ENCODE peak calls at places on chromosome 3, in eight cellular contexts. X, M, P, N, E, F, W and L are unnamed samples.

GRCh38 chr3:64473476-64473875 is 214.3 kb downstream of the ADAMTS9 start:
- DNase-seq in X (no peak), M (no peak), P (no peak), N (no peak), E (no peak), F (no peak), W (no peak), L (no peak)

GRCh38 chr3:78913711-78914110 is 854.1 kb downstream of the ROBO1 start:
- DNase-seq in X (no peak), M (no peak), P (no peak), N (no peak), E (no peak), F (no peak), W (no peak), L (no peak)

GRCh38 chr3:30576946-30577345 is 29.5 kb upstream of the TGFBR2 start:
- DNase-seq in X (no peak), M (no peak), P (no peak), N (no peak), E (peak; percentile 15), F (no peak), W (no peak), L (peak; percentile 31)

GRCh38 chr3:193594946-193595689 is 2.1 kb downstream of the OPA1 start:
- DNase-seq in X (no peak), M (no peak), P (no peak), N (no peak), E (peak; percentile 17), F (peak; percentile 17), W (no peak), L (no peak)

GRCh38 chr3:189710620-189711388 is 79.6 kb downstream of the TP63 start:
- DNase-seq in X (peak; percentile 85), M (no peak), P (no peak), N (peak; percentile 72), E (peak; percentile 99), F (peak; percentile 93), W (peak; percentile 17), L (peak; percentile 90)

GRCh38 chr3:42078686-42079085 is 12.5 kb upstream of the TRAK1 start:
- DNase-seq in X (peak; percentile 39), M (no peak), P (no peak), N (no peak), E (no peak), F (no peak), W (peak; percentile 7), L (no peak)

GRCh38 chr3:194277547-194278091 is 73.5 kb downstream of the CPN2 start:
- DNase-seq in X (peak; percentile 83), M (peak; percentile 77), P (no peak), N (no peak), E (peak; percentile 89), F (no peak), W (peak; percentile 21), L (peak; percentile 42)

GRCh38 chr3:40976241-40976640 is 223.1 kb upstream of the CTNNB1 start:
- DNase-seq in X (no peak), M (no peak), P (no peak), N (no peak), E (no peak), F (no peak), W (no peak), L (no peak)

GRCh38 chr3:133915685-133916639 is 20.3 kb upstream of the RAB6B start:
- DNase-seq in X (no peak), M (no peak), P (no peak), N (no peak), E (no peak), F (no peak), W (no peak), L (no peak)

GRCh38 chr3:154718716-154719115 is 288.7 kb upstream of the GPR149 start:
- DNase-seq in X (no peak), M (no peak), P (no peak), N (no peak), E (no peak), F (no peak), W (no peak), L (no peak)

GRCh38 chr3:89098964-89099585 is 8.3 kb upstream of the EPHA3 start:
- DNase-seq in X (peak; percentile 63), M (peak; percentile 58), P (peak; percentile 9), N (no peak), E (peak; percentile 66), F (peak; percentile 53), W (peak; percentile 35), L (peak; percentile 60)

GRCh38 chr3:170506556-170506955 is 79.3 kb downstream of the SLC7A14 start:
- DNase-seq in X (peak; percentile 50), M (no peak), P (no peak), N (no peak), E (peak; percentile 73), F (peak; percentile 60), W (no peak), L (peak; percentile 60)

GRCh38 chr3:129195731-129196256 is 12.1 kb upstream of the CNBP start:
- DNase-seq in X (peak; percentile 86), M (no peak), P (no peak), N (no peak), E (peak; percentile 97), F (peak; percentile 82), W (peak; percentile 35), L (peak; percentile 90)

GRCh38 chr3:179533274-179533673 is 29.5 kb upstream of the ACTL6A start:
- DNase-seq in X (no peak), M (no peak), P (no peak), N (no peak), E (no peak), F (no peak), W (no peak), L (no peak)

GRCh38 chr3:96986241-96986640 is 171.8 kb downstream of the EPHA6 start:
- DNase-seq in X (no peak), M (no peak), P (no peak), N (no peak), E (no peak), F (no peak), W (no peak), L (no peak)

GRCh38 chr3:176155012-176155411 is 1042.3 kb downstream of the TBL1XR1 start:
- DNase-seq in X (no peak), M (no peak), P (no peak), N (no peak), E (no peak), F (no peak), W (no peak), L (no peak)

GRCh38 chr3:52798978-52799476 is 4.4 kb downstream of the ITIH3 start:
- DNase-seq in X (peak; percentile 35), M (no peak), P (no peak), N (no peak), E (no peak), F (peak; percentile 24), W (peak; percentile 17), L (no peak)

GRCh38 chr3:126961791-126962461 is 21.0 kb upstream of the PLXNA1 start:
- DNase-seq in X (no peak), M (peak; percentile 65), P (no peak), N (no peak), E (peak; percentile 48), F (no peak), W (no peak), L (peak; percentile 43)

GRCh38 chr3:150242220-150242938 is 165.7 kb upstream of the TSC22D2 start:
- DNase-seq in X (peak; percentile 31), M (no peak), P (no peak), N (no peak), E (no peak), F (no peak), W (no peak), L (peak; percentile 77)

GRCh38 chr3:134460965-134461364 is 24.8 kb downstream of the ANAPC13 start:
- DNase-seq in X (peak; percentile 71), M (no peak), P (no peak), N (no peak), E (peak; percentile 84), F (no peak), W (no peak), L (peak; percentile 58)

GRCh38 chr3:41565948-41566347 is 366.6 kb downstream of the CTNNB1 start:
- DNase-seq in X (no peak), M (no peak), P (no peak), N (no peak), E (no peak), F (no peak), W (no peak), L (no peak)

GRCh38 chr3:58175429-58176184 is 35.2 kb downstream of the DNASE1L3 start:
- DNase-seq in X (peak; percentile 47), M (no peak), P (no peak), N (no peak), E (peak; percentile 72), F (no peak), W (peak; percentile 77), L (no peak)

GRCh38 chr3:150970665-150971327 is 1.7 kb downstream of the CLRN1 start:
- DNase-seq in X (peak; percentile 58), M (no peak), P (no peak), N (no peak), E (peak; percentile 72), F (peak; percentile 53), W (no peak), L (peak; percentile 40)

GRCh38 chr3:66435988-66436387 is 64.8 kb downstream of the LRIG1 start:
- DNase-seq in X (no peak), M (no peak), P (no peak), N (no peak), E (no peak), F (no peak), W (no peak), L (no peak)

GRCh38 chr3:14536055-14536815 is 3.9 kb downstream of the GRIP2 start:
- DNase-seq in X (no peak), M (no peak), P (no peak), N (no peak), E (no peak), F (no peak), W (no peak), L (no peak)

GRCh38 chr3:38136272-38136806 is 588 bp downstream of the ACAA1 start:
- DNase-seq in X (peak; percentile 48), M (no peak), P (no peak), N (no peak), E (peak; percentile 14), F (no peak), W (peak; percentile 37), L (peak; percentile 58)

GRCh38 chr3:42926310-42926709 is 20.4 kb downstream of the ZNF662 start:
- DNase-seq in X (no peak), M (no peak), P (no peak), N (no peak), E (no peak), F (no peak), W (no peak), L (no peak)